ENCODE peak calls at places on chromosomes 16 and 17, in ten cellular contexts. E is brain microvascular endothelial cell, C is fibroblast of lung, M is upper lobe of right lung, X is foreskin fibroblast, O is H9, Z is bronchial epithelial cell, G is GM23338, Q is fibroblast of pulmonary artery, J is WTC11. A is an unnamed sample.

GRCh38 chr16:3762080-3762750 is 44.9 kb upstream of the TRAP1 start:
- DNase-seq in E (no peak), C (no peak), M (no peak), X (no peak), O (no peak), Z (no peak), G (no peak), Q (no peak), J (no peak), A (no peak)

GRCh38 chr16:24731722-24732419 is 2.4 kb downstream of the TNRC6A start:
- DNase-seq in E (no peak), C (no peak), M (no peak), X (no peak), O (no peak), Z (no peak), G (no peak), Q (no peak), J (no peak), A (peak)

GRCh38 chr16:3881499-3881995 is 1.0 kb upstream of the CREBBP start:
- DNase-seq in E (no peak), C (no peak), M (no peak), X (no peak), O (peak), Z (no peak), G (peak), Q (no peak), J (peak), A (no peak)

GRCh38 chr16:11896776-11897175 is 19.0 kb downstream of the GSPT1 start:
- DNase-seq in E (peak), C (peak), M (no peak), X (peak), O (no peak), Z (peak), G (no peak), Q (peak), J (no peak), A (no peak)

GRCh38 chr17:35804658-35805192 is 4.6 kb upstream of the TAF15 start:
- DNase-seq in E (peak), C (peak), M (no peak), X (peak), O (peak), Z (peak), G (peak), Q (peak), J (peak), A (no peak)

GRCh38 chr16:72989203-72989991 is 58.5 kb downstream of the ZFHX3 start:
- DNase-seq in E (peak), C (peak), M (no peak), X (peak), O (no peak), Z (peak), G (no peak), Q (peak), J (no peak), A (no peak)

GRCh38 chr17:59149841-59150511 is 5.0 kb downstream of the SKA2 start:
- DNase-seq in E (no peak), C (peak), M (no peak), X (no peak), O (no peak), Z (peak), G (no peak), Q (no peak), J (no peak), A (no peak)

GRCh38 chr17:20172378-20172775 is 163.2 kb downstream of the SPECC1 start:
- DNase-seq in E (no peak), C (no peak), M (no peak), X (no peak), O (peak), Z (no peak), G (peak), Q (no peak), J (peak), A (no peak)

GRCh38 chr17:28196637-28197036 is 122.4 kb upstream of the TMEM97 start:
- DNase-seq in E (no peak), C (no peak), M (no peak), X (no peak), O (no peak), Z (no peak), G (no peak), Q (no peak), J (no peak), A (no peak)

GRCh38 chr17:57294075-57294474 is 37.8 kb downstream of the MSI2 start:
- DNase-seq in E (no peak), C (no peak), M (no peak), X (no peak), O (no peak), Z (no peak), G (no peak), Q (no peak), J (no peak), A (no peak)

GRCh38 chr17:27323538-27324212 is 29.8 kb downstream of the WSB1 start:
- DNase-seq in E (peak), C (peak), M (peak), X (peak), O (peak), Z (peak), G (peak), Q (peak), J (no peak), A (peak)

GRCh38 chr16:65666132-65666869 is 544.4 kb upstream of the CDH11 start:
- DNase-seq in E (no peak), C (peak), M (peak), X (no peak), O (peak), Z (peak), G (peak), Q (no peak), J (no peak), A (no peak)

GRCh38 chr16:25256821-25257503 is 683 bp downstream of the ZKSCAN2 start:
- DNase-seq in E (peak), C (peak), M (no peak), X (peak), O (peak), Z (peak), G (peak), Q (peak), J (peak), A (peak)

GRCh38 chr16:67885545-67885944 is 860 bp downstream of the NRN1L start:
- DNase-seq in E (no peak), C (no peak), M (no peak), X (no peak), O (no peak), Z (no peak), G (peak), Q (no peak), J (no peak), A (no peak)

GRCh38 chr17:65987988-65988387 is 203.9 kb downstream of the CEP112 start:
- DNase-seq in E (peak), C (peak), M (no peak), X (peak), O (peak), Z (peak), G (peak), Q (peak), J (peak), A (no peak)

GRCh38 chr16:87344931-87345631 is 27.9 kb upstream of the C16orf95 start:
- DNase-seq in E (no peak), C (peak), M (peak), X (no peak), O (peak), Z (peak), G (peak), Q (no peak), J (no peak), A (no peak)

GRCh38 chr16:49343291-49343690 is 30.3 kb upstream of the C16orf78 start:
- DNase-seq in E (no peak), C (no peak), M (no peak), X (no peak), O (no peak), Z (no peak), G (no peak), Q (no peak), J (no peak), A (no peak)

GRCh38 chr17:81053043-81053970 is 18.4 kb downstream of the BAIAP2 start:
- DNase-seq in E (no peak), C (peak), M (no peak), X (no peak), O (no peak), Z (no peak), G (no peak), Q (no peak), J (no peak), A (no peak)

GRCh38 chr16:57379579-57379978 is 7.3 kb downstream of the CX3CL1 start:
- DNase-seq in E (no peak), C (no peak), M (no peak), X (no peak), O (no peak), Z (no peak), G (no peak), Q (no peak), J (no peak), A (no peak)

DNA sequence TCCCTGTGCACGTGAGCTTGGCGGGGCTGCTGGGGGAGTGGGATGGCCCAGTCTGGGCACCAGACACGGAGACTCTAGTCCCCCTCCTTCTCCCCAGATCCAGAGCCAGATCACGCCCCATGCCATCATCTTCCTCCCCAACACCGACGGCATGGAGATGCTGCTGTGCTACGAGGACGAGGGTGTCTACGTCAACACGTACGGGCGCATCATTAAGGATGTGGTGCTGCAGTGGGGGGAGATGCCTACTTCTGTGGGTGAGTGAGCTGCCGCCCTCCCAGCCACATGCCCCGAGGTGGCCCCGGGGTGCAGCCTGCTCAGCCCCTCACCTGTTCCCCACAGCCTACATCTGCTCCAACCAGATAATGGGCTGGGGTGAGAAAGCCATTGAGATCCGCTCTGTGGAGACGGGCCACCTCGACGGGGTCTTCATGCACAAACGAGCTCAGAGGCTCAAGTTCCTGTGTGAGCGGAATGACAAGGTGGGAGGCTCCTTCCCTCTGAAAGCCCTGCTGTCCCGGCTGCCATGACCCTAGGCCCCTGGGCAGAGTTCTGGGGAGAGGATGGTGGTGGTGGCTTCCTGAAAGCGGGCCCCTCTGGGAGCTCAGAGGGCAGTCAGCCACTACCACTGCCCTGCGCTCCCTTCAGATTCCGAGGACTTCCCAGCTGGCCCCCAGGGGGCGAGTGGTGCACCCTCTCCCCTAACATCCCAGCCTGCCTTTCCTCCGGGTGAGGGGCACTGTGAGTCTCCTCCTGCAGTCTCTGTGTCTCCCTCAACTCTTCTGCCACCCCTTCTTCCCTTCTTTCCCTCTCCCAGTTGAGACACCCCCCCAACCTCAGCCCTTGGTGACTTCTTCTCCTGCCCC is 2.8 kb upstream of the C17orf107 start:
- DNase-seq in E (no peak), C (no peak), M (no peak), X (no peak), O (peak), Z (no peak), G (no peak), Q (no peak), J (no peak), A (no peak)
- TF ChIP-seq CTCF in E (peak), C (no peak), M (no peak), X (no peak), O (no peak), Z (no peak), G (no peak), Q (no peak), J (no peak), A (no peak)

DNA sequence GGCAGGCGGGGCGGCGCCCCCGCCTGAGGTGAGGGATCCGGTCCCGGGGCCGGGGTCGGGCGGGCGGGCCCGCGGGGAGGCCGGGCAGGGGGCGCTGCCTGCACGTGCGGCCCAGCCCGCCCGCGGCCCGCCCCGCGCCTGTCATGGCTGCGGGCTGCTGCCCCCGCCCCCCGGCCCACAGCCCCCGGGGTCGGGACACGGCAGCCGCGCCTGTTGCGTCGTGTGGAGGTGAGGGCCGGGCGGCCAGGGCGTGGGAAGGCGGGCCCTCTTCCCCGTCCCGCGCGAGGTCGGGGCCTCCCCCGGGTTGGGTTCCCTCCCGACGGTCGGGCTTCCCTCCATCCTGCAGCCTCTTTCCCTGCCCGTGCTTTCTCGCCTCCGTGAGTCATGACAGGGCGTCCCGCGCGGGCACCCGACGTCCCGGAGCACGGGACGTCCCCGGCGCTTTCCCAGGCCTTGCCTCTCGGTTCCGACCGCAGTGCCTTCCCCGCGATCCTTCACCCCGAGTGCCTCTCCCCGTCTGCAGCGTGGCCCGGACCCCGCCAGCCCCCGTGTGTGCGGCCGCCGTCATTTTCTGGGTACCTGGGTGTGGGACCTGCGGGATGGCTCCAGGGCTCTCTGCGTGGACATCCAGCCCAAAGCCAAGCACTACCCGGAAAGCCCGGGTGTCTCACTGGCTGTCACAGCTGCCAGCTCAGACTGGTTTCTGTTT is 76.7 kb downstream of the CHD9 start:
- DNase-seq in E (no peak), C (peak), M (peak), X (peak), O (peak), Z (peak), G (peak), Q (peak), J (peak), A (peak)
- TF ChIP-seq CTCF in E (no peak), C (no peak), M (no peak), X (no peak), O (no peak), Z (no peak), G (no peak), Q (no peak), J (no peak), A (no peak)

GRCh38 chr16:85029981-85030381 is 2.4 kb downstream of the KIAA0513 start:
- DNase-seq in E (no peak), C (no peak), M (no peak), X (no peak), O (no peak), Z (no peak), G (no peak), Q (no peak), J (no peak), A (no peak)

GRCh38 chr16:85027968-85028637 is 508 bp downstream of the KIAA0513 start:
- DNase-seq in E (no peak), C (no peak), M (peak), X (no peak), O (no peak), Z (no peak), G (peak), Q (no peak), J (no peak), A (peak)

GRCh38 chr16:85027349-85027967 is at the start of gene KIAA0513:
- DNase-seq in E (peak), C (peak), M (peak), X (peak), O (peak), Z (peak), G (peak), Q (peak), J (peak), A (peak)

GRCh38 chr16:85029413-85029794 is 1.8 kb downstream of the KIAA0513 start:
- DNase-seq in E (no peak), C (peak), M (no peak), X (peak), O (no peak), Z (peak), G (no peak), Q (no peak), J (no peak), A (no peak)

DNA sequence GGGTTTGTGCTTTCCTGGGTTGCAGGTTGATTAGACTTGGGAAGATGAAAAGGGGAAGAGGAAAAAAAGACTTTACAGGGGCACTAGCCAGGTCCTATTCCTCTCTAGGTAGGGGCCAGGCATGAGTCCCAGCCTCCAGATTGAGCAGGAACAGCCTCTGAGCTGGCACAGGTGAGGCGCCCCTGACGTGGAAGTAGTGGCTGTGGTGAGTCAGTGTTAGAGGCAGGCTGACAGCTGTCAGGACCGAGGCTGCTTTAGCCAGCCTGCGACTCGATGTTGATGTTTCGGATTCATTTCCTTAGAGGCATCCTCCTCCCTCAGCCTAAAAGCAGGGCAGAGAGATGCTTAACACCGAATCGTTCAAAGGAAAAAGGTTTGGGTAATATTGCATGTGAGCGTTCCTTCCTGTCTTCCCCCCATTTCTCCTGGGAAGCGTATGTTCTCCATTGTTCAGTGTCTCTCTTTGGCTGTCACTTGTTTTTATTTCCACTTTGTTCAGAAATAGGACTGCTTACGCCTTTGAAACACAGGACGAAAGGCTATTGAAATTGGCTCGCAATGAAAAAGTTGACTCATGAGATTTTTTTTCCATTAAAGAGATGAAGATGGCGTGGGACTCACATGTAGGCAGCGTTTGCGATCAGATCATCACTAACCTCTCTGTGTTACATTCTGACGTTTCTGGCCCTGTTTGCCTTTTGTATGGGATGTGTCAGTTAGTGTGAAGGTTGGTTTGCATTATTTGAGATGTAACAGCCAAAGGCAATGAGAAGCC is 1.2 kb downstream of the KIAA0513 start:
- DNase-seq in E (no peak), C (peak), M (no peak), X (peak), O (no peak), Z (peak), G (no peak), Q (no peak), J (no peak), A (peak)
- TF ChIP-seq CTCF in E (no peak), C (no peak), M (no peak), X (no peak), O (no peak), Z (no peak), G (no peak), Q (no peak), J (no peak), A (no peak)

GRCh38 chr17:72839086-72839728 is 253.3 kb downstream of the SLC39A11 start:
- DNase-seq in E (no peak), C (peak), M (no peak), X (no peak), O (no peak), Z (no peak), G (no peak), Q (no peak), J (no peak), A (no peak)
- TF ChIP-seq CTCF in E (no peak), C (no peak), M (no peak), X (no peak), O (no peak), Z (no peak), G (no peak), Q (no peak), J (no peak), A (no peak)

DNA sequence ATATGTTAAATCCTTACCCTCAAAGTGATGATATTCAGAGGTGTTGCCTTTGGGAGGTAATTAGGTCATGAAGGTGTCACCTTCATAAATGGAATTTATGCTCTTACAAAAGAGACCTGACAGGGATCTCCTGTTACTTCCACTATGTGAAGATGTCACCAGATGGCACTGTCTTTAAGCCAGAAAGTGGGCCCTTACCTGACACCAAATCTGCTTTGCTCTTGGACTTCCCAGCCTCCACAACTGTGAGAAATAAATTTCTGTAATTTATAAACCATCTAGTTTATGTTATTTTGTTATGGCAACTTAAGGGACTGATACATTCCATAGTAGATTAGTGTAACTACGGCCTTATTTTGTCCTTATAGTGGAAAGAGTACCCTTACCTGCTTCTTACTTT is 358.3 kb upstream of the SALL1 start:
- DNase-seq in E (no peak), C (no peak), M (no peak), X (no peak), O (no peak), Z (no peak), G (no peak), Q (no peak), J (no peak), A (no peak)
- TF ChIP-seq CTCF in E (no peak), C (no peak), M (no peak), X (no peak), O (no peak), Z (no peak), G (no peak), Q (no peak), J (no peak), A (no peak)

DNA sequence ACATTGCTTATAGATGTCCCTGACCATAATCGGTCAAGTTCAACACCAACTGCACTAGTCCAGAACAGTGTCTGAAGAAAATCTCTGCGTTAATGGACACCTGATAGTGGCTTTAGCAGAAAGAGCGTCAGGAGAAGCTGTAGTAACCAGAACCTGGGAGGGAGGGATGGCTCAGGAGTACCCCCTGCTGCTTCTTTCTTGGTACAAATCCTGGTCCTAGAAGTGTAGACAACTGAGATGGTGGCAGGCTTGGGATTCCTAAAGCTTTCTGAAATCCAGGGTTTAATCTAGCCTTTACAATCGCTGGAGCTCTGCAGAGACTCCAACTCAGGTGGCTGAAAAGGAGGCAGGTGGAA is 5.4 kb downstream of the MAP3K14 start:
- DNase-seq in E (no peak), C (no peak), M (no peak), X (no peak), O (no peak), Z (no peak), G (no peak), Q (no peak), J (no peak), A (no peak)
- TF ChIP-seq CTCF in E (peak), C (peak), M (no peak), X (peak), O (no peak), Z (no peak), G (no peak), Q (no peak), J (no peak), A (no peak)